ENCODE peak calls at places on chromosome 20, in four cellular contexts. M is left lung, E is astrocyte, H is A549. B is an unnamed sample.

GRCh38 chr20:25064561-25064960 is 6.6 kb upstream of the ACSS1 start:
- DNase-seq in M (no peak), E (no peak), H (no peak), B (no peak)

GRCh38 chr20:62242196-62242595 is 3.9 kb downstream of the OSBPL2 start:
- DNase-seq in M (no peak), E (no peak), H (no peak), B (no peak)

GRCh38 chr20:11266571-11266970 is 592.8 kb upstream of the JAG1 start:
- DNase-seq in M (no peak), E (no peak), H (no peak), B (no peak)

GRCh38 chr20:50636601-50637539 is 54.5 kb downstream of the RIPOR3 start:
- DNase-seq in M (no peak), E (no peak), H (no peak), B (no peak)

GRCh38 chr20:4439461-4439860 is 282.2 kb upstream of the PRND start:
- DNase-seq in M (no peak), E (no peak), H (no peak), B (no peak)

GRCh38 chr20:32727663-32728062 is 15.6 kb downstream of the COMMD7 start:
- DNase-seq in M (no peak), E (peak), H (no peak), B (peak)

GRCh38 chr20:37566590-37567330 is 39.1 kb upstream of the BLCAP start:
- DNase-seq in M (no peak), E (no peak), H (no peak), B (no peak)

GRCh38 chr20:32463642-32464400 is 105.7 kb downstream of the ASXL1 start:
- DNase-seq in M (no peak), E (no peak), H (no peak), B (no peak)

GRCh38 chr20:25247100-25247665 is 702 bp upstream of the PYGB start:
- DNase-seq in M (no peak), E (peak), H (peak), B (peak)

GRCh38 chr20:56589633-56590032 is 39.5 kb upstream of the TFAP2C start:
- DNase-seq in M (no peak), E (no peak), H (no peak), B (no peak)
- H3K27ac ChIP-seq in M (no peak), E (no peak), H (no peak), B (no peak)

GRCh38 chr20:1853472-1853871 is 41.7 kb upstream of the SIRPA start:
- DNase-seq in M (no peak), E (no peak), H (no peak), B (no peak)

GRCh38 chr20:1848378-1848777 is 46.8 kb upstream of the SIRPA start:
- DNase-seq in M (no peak), E (no peak), H (no peak), B (no peak)

GRCh38 chr20:1854246-1854645 is 41.0 kb upstream of the SIRPA start:
- DNase-seq in M (no peak), E (no peak), H (no peak), B (no peak)

GRCh38 chr20:1847780-1848179 is 47.4 kb upstream of the SIRPA start:
- DNase-seq in M (no peak), E (no peak), H (no peak), B (no peak)

DNA sequence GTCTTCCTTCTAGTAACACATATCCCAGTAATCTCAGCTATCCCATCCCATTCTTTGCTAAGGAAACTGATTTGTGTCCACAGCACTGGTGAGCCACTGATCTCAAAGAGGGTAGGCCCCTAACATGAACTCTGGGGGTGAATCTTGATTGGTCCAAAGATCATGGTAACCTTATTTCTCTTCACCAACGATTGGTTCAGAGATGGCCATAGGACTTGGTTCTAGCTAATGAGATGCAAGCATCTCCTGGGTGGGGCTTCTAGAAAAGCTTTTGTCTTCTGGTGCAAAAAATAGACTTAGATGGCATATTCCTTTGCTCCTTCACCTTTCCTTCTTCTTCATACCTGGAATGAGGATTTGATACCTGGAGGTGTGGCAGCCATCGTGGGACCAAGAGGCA is 43.8 kb upstream of the SIRPA start:
- DNase-seq in M (no peak), E (no peak), H (no peak), B (no peak)
- H3K4me3 ChIP-seq in M (no peak), E (no peak), H (no peak), B (no peak)

GRCh38 chr20:23084845-23085355 is 1.2 kb downstream of the CD93 start:
- DNase-seq in M (no peak), E (no peak), H (no peak), B (no peak)

GRCh38 chr20:23085415-23086055 is 589 bp downstream of the CD93 start:
- DNase-seq in M (no peak), E (no peak), H (no peak), B (no peak)

GRCh38 chr20:23084282-23084844 is 1.8 kb downstream of the CD93 start:
- DNase-seq in M (no peak), E (no peak), H (no peak), B (no peak)

GRCh38 chr20:23082846-23083552 is 3.1 kb downstream of the CD93 start:
- DNase-seq in M (peak), E (no peak), H (no peak), B (no peak)

DNA sequence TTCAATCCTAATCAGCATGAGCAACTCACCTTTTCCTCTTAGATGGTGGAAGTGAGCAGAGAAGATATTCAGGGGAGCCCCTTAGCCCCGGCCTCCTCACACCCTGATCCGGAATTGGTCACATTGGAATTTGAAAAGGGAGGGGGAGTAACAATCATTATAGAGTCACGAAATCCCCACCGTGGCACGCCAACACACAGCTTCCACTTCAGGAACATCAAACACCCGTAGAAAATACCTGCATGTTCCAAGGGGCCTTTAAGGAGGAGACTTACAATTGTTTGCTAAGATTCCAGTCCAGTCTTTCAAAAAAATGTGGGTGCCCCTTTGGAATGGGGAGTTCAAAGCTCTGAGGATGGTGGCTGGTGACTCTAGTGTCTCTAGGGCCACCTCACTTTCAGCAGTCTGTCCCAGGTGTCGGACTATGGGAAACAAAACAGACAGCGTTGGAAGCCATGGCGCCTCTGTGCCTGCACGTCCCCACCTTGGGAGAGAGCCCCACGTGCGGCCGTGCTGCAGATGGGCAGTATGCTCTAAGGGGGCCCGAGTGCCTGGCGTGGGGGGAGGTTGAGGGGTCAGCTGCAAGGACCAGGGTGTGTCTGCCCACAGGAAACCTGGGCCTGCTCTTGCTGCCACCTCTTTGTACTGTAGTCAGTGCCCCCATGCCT is 2.4 kb downstream of the CD93 start:
- DNase-seq in M (no peak), E (no peak), H (no peak), B (no peak)
- H3K27ac ChIP-seq in M (peak), E (no peak), H (no peak), B (no peak)

GRCh38 chr20:57079016-57080005 is 187.1 kb downstream of the BMP7 start:
- DNase-seq in M (no peak), E (peak), H (no peak), B (no peak)

GRCh38 chr20:57078101-57078500 is 188.3 kb downstream of the BMP7 start:
- DNase-seq in M (no peak), E (no peak), H (no peak), B (no peak)

GRCh38 chr20:57075181-57075580 is 191.3 kb downstream of the BMP7 start:
- DNase-seq in M (no peak), E (no peak), H (no peak), B (no peak)

GRCh38 chr20:57076202-57076651 is 190.2 kb downstream of the BMP7 start:
- DNase-seq in M (no peak), E (peak), H (no peak), B (peak)

GRCh38 chr20:57076951-57077350 is 189.5 kb downstream of the BMP7 start:
- DNase-seq in M (no peak), E (peak), H (no peak), B (no peak)
- H3K4me3 ChIP-seq in M (no peak), E (no peak), H (no peak), B (no peak)

B was measured in brain microvascular endothelial cell.